ENCODE peak calls at places on chromosomes 5 and 9, in five cellular contexts. S, M, J, R and Q are unnamed samples.

GRCh38 chr5:179112469-179113142 is 52.4 kb downstream of the ZNF354C start:
- DNase-seq in S (no peak), M (no peak), J (no peak), R (no peak), Q (no peak)

GRCh38 chr5:99900302-99900811 is 634.8 kb upstream of the FAM174A start:
- DNase-seq in S (peak; percentile 41), M (no peak), J (no peak), R (peak; percentile 21), Q (no peak)

GRCh38 chr9:121642758-121643157 is 8.7 kb upstream of the DAB2IP start:
- DNase-seq in S (no peak), M (no peak), J (no peak), R (no peak), Q (no peak)

GRCh38 chr9:121483049-121483448 is 16.6 kb downstream of the GGTA1 start:
- DNase-seq in S (peak; percentile 23), M (no peak), J (no peak), R (peak; percentile 73), Q (no peak)

GRCh38 chr9:89635816-89636215 is 31.0 kb downstream of the GADD45G start:
- DNase-seq in S (peak; percentile 11), M (no peak), J (no peak), R (peak; percentile 96), Q (no peak)

GRCh38 chr5:98096155-98096554 is 677.3 kb upstream of the RGMB start:
- DNase-seq in S (peak; percentile 80), M (no peak), J (no peak), R (peak; percentile 8), Q (no peak)

GRCh38 chr5:108193021-108193795 is 188.7 kb downstream of the FBXL17 start:
- DNase-seq in S (peak; percentile 49), M (no peak), J (no peak), R (no peak), Q (no peak)

GRCh38 chr9:114621975-114622609 is 11.0 kb downstream of the TMEM268 start:
- DNase-seq in S (peak; percentile 87), M (no peak), J (no peak), R (no peak), Q (no peak)

GRCh38 chr5:82417776-82418607 is 139.8 kb upstream of the RPS23 start:
- DNase-seq in S (no peak), M (no peak), J (no peak), R (no peak), Q (no peak)

DNA sequence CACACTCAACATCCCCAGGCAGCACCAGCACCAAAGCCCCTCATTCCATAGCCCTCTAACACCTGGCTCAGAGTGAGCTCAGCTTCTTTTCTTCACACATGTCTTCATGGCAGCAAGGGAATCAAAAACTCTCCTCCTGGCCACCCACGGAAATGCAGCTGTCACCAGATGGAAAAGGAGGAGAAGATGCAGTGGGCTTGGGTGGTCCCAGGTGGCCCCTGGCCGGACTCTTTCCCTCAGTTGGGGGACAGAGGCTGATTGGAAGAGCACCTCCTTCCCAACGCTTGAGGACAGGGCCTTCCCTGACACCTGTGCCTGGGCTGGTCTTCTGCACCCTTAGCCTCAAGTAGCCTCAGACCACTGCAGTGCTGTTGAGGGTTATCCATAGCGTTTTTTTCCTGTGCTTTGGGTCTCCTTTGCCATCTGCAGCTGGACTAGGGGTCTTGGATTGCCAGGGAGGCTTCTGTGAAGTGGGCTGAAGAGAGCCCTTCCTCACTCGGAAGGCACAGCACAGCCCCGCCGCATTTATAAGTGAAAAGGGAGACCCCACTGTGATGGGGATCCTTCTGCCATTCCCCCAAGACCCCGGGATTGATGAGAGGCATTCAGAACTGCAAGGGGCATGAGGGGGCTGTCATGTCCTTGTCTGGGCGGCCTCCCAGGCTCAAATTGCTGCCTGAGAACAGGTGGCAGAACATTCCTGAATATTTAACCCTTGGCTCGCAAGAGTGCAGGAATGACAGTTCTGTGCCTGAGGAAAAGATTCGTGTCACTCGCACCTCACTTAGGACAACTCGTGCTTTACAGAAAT is 200.0 kb downstream of the AUH start:
- DNase-seq in S (no peak), M (no peak), J (no peak), R (no peak), Q (no peak)
- H2BK120ac ChIP-seq in S (no peak overlapping the region), M (no peak overlapping the region), J (no peak overlapping the region), R (no peak overlapping the region), Q (no peak overlapping the region)

GRCh38 chr5:154727361-154727760 is 27.8 kb upstream of the LARP1 start:
- DNase-seq in S (no peak), M (no peak), J (no peak), R (no peak), Q (no peak)

GRCh38 chr5:154734670-154735248 is 20.4 kb upstream of the LARP1 start:
- DNase-seq in S (no peak), M (no peak), J (no peak), R (no peak), Q (no peak)

GRCh38 chr5:154729613-154730012 is 25.6 kb upstream of the LARP1 start:
- DNase-seq in S (no peak), M (no peak), J (no peak), R (no peak), Q (no peak)

GRCh38 chr5:154728884-154729283 is 26.3 kb upstream of the LARP1 start:
- DNase-seq in S (no peak), M (no peak), J (no peak), R (no peak), Q (no peak)

GRCh38 chr5:154732212-154732611 is 23.0 kb upstream of the LARP1 start:
- DNase-seq in S (no peak), M (no peak), J (no peak), R (no peak), Q (no peak)
- H2BK12ac ChIP-seq in S (no peak overlapping the region), M (no peak overlapping the region), J (no peak overlapping the region), R (no peak overlapping the region), Q (no peak overlapping the region)

DNA sequence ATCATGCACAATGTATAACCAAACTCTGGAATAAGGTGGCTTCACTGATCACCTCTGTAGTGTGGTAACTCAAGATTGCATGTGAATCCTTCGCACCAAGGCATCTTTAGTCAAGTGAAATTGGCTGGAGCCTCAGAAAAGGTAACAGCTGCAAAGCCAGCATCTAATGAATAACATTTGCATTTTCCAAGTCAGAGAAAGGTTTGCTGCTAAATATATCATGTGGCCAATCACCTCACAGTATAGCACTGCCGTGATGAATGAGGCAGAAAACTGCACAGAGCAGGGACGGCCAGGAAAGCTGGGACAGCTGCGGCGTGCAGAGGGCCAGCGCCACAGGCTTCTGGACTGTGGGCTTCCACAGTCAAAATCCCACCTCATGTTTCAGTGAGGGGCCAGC is 18.5 kb downstream of the MRPS27 start:
- DNase-seq in S (no peak), M (no peak), J (no peak), R (no peak), Q (no peak)
- H2BK120ac ChIP-seq in S (no peak overlapping the region), M (peak overlapping the region; percentile 65), J (no peak overlapping the region), R (no peak overlapping the region), Q (no peak overlapping the region)

DNA sequence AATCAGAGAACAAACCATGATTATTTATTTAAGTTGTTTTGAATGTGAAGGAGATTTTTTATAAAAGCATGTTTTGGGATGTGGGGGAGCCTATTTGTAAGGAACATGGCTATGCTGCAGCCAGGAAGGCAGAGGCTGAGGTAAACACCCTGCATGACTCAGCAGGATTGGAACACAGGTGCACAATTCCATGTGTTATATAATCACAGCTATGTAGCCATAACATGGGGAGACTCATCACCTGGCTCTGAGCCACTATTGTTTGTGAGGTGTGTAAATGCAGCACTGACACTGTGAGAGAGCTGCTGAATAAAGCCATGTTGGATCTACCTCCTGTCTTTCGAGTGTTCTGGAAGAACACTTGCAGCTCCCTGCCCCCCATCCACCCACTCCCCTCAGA is 1009.8 kb downstream of the DNAH5 start:
- DNase-seq in S (no peak), M (no peak), J (no peak), R (no peak), Q (no peak)
- H2BK12ac ChIP-seq in S (no peak overlapping the region), M (no peak overlapping the region), J (peak overlapping the region; percentile 2), R (no peak overlapping the region), Q (no peak overlapping the region)

DNA sequence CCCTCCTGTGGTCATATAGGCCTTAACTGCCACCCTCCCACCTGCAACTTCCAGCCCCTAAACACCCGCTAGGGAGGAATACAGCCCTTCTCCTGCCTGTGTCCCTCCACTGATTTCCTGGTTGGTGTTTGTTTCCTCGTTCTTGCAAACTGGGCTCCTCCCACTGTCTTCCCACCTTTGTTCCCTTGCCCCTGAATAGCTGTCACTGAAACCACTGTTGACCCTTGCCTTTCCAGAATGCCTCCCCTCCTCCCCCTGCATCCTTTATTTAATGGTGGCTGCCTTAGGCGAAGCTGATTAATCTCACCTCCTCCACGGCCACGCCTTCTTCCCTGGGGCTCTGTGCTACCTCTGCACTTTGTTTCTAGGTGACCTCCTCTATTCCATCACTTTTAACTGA is 626.7 kb downstream of the BNC2 start:
- DNase-seq in S (no peak), M (peak; percentile 50), J (no peak), R (no peak), Q (peak; percentile 71)
- H2BK120ac ChIP-seq in S (no peak overlapping the region), M (no peak overlapping the region), J (no peak overlapping the region), R (peak overlapping the region; percentile 67), Q (no peak overlapping the region)

DNA sequence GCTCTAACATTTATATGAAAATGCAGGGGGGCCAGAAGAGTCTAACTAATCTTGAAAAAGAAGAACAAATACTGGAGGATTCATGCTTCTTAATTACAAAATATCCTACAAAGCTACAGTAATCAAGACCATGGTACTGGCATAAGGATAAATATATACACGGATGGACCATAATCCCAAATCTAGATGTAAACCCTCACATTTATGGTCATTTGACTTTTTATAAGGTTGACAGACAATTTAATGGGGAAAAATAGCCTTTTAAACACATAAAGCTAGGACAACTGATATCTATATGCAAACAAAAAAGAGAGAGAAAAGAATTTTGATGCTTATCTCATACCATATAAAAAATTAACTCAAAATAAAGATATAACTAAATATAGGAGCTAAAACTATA is 55.9 kb downstream of the YIPF5 start:
- DNase-seq in S (no peak), M (no peak), J (no peak), R (no peak), Q (no peak)
- H2BK12ac ChIP-seq in S (no peak overlapping the region), M (no peak overlapping the region), J (no peak overlapping the region), R (no peak overlapping the region), Q (no peak overlapping the region)

GRCh38 chr9:77893706-77894105 is 137.9 kb downstream of the GNAQ start:
- DNase-seq in S (no peak), M (no peak), J (no peak), R (no peak), Q (no peak)

GRCh38 chr9:77896269-77897245 is 135.1 kb downstream of the GNAQ start:
- DNase-seq in S (no peak), M (no peak), J (no peak), R (no peak), Q (no peak)

GRCh38 chr9:77891150-77891549 is 140.5 kb downstream of the GNAQ start:
- DNase-seq in S (no peak), M (no peak), J (no peak), R (no peak), Q (no peak)

GRCh38 chr9:77892171-77892570 is 139.4 kb downstream of the GNAQ start:
- DNase-seq in S (no peak), M (no peak), J (no peak), R (no peak), Q (no peak)

DNA sequence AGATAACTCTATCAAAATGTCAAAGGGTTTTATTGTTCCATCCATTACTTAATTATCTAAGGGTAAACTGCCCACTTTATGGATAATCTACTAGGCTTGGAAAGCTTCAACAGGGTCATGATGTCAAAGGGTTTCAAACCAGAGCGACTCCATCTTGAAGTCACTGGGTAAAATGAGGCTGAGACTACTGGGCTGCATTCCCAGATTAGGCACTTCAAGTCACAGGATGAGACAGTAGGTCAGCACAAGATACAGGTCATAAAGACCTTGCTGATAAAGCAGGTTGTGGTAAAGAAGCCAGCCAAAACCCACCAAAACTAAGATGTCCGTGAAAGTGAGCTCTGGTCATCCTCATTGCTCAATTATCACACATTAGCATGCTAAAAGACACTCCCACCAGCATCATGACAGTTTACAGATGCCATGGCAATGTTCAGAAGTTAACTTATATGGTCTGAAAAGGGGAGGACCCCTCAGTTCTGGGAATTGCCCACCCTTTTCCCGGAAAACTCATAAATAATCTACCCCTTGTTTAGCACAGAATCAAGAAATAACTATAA is 138.6 kb downstream of the GNAQ start:
- DNase-seq in S (no peak), M (no peak), J (no peak), R (no peak), Q (no peak)
- H2BK120ac ChIP-seq in S (no peak overlapping the region), M (no peak overlapping the region), J (no peak overlapping the region), R (no peak overlapping the region), Q (no peak overlapping the region)